ENCODE peak calls at places on chromosomes 11 and 22, in five cellular contexts. One of them, this sample, is unnamed.
A peak's percentile ranks its signal among the peaks of the same experiment; 100 is the strongest.

GRCh38 chr11:89177691-89178231 is at the start of gene TYR:
- DNase-seq in adrenal gland: no peak
- DNase-seq in CD4-positive, alpha-beta memory T cell: no peak
- DNase-seq in heart left ventricle: no peak
- DNase-seq in spleen: no peak
- DNase-seq in this sample: no peak

GRCh38 chr22:36461665-36462474 is 19.6 kb downstream of the TXN2 start:
- DNase-seq in adrenal gland: no peak
- DNase-seq in CD4-positive, alpha-beta memory T cell: no peak
- DNase-seq in heart left ventricle: peak; percentile 61
- DNase-seq in spleen: no peak
- DNase-seq in this sample: peak; percentile 92

GRCh38 chr22:46326066-46326680 is 9.3 kb upstream of the TRMU start:
- DNase-seq in adrenal gland: no peak
- DNase-seq in CD4-positive, alpha-beta memory T cell: no peak
- DNase-seq in heart left ventricle: no peak
- DNase-seq in spleen: peak; percentile 39
- DNase-seq in this sample: peak; percentile 38

GRCh38 chr11:69638941-69639681 is 1.8 kb upstream of the CCND1 start:
- DNase-seq in adrenal gland: peak; percentile 96
- DNase-seq in CD4-positive, alpha-beta memory T cell: no peak
- DNase-seq in heart left ventricle: peak; percentile 96
- DNase-seq in spleen: peak; percentile 91
- DNase-seq in this sample: peak; percentile 95

GRCh38 chr11:14409891-14410290 is 50.9 kb upstream of the RRAS2 start:
- DNase-seq in adrenal gland: no peak
- DNase-seq in CD4-positive, alpha-beta memory T cell: no peak
- DNase-seq in heart left ventricle: no peak
- DNase-seq in spleen: no peak
- DNase-seq in this sample: no peak

GRCh38 chr11:15911377-15912044 is 444.8 kb downstream of the SOX6 start:
- DNase-seq in adrenal gland: peak; percentile 37
- DNase-seq in CD4-positive, alpha-beta memory T cell: no peak
- DNase-seq in heart left ventricle: peak; percentile 32
- DNase-seq in spleen: no peak
- DNase-seq in this sample: no peak

GRCh38 chr11:106286881-106287504 is 209.5 kb downstream of the AASDHPPT start:
- DNase-seq in adrenal gland: no peak
- DNase-seq in CD4-positive, alpha-beta memory T cell: no peak
- DNase-seq in heart left ventricle: no peak
- DNase-seq in spleen: no peak
- DNase-seq in this sample: no peak

GRCh38 chr11:87254582-87254981 is 216.8 kb downstream of the TMEM135 start:
- DNase-seq in adrenal gland: no peak
- DNase-seq in CD4-positive, alpha-beta memory T cell: no peak
- DNase-seq in heart left ventricle: peak; percentile 10
- DNase-seq in spleen: no peak
- DNase-seq in this sample: no peak

GRCh38 chr11:68041617-68042218 is 2.9 kb downstream of the TCIRG1 start:
- DNase-seq in adrenal gland: no peak
- DNase-seq in CD4-positive, alpha-beta memory T cell: no peak
- DNase-seq in heart left ventricle: no peak
- DNase-seq in spleen: no peak
- DNase-seq in this sample: peak; percentile 62

GRCh38 chr11:9758676-9759518 is 95.0 kb downstream of the SWAP70 start:
- DNase-seq in adrenal gland: peak; percentile 77
- DNase-seq in CD4-positive, alpha-beta memory T cell: peak; percentile 36
- DNase-seq in heart left ventricle: peak; percentile 84
- DNase-seq in spleen: peak; percentile 91
- DNase-seq in this sample: peak; percentile 88

GRCh38 chr11:65575568-65576231 is at the start of gene EHBP1L1:
- DNase-seq in adrenal gland: peak; percentile 66
- DNase-seq in CD4-positive, alpha-beta memory T cell: peak; percentile 81
- DNase-seq in heart left ventricle: peak; percentile 81
- DNase-seq in spleen: peak; percentile 95
- DNase-seq in this sample: peak; percentile 86

GRCh38 chr11:132987936-132988335 is 544.4 kb downstream of the OPCML start:
- DNase-seq in adrenal gland: no peak
- DNase-seq in CD4-positive, alpha-beta memory T cell: no peak
- DNase-seq in heart left ventricle: no peak
- DNase-seq in spleen: no peak
- DNase-seq in this sample: no peak

GRCh38 chr22:27705391-27706080 is 96.0 kb downstream of the MN1 start:
- DNase-seq in adrenal gland: no peak
- DNase-seq in CD4-positive, alpha-beta memory T cell: no peak
- DNase-seq in heart left ventricle: no peak
- DNase-seq in spleen: no peak
- DNase-seq in this sample: no peak

GRCh38 chr11:34243620-34244493 is 114.0 kb downstream of the ABTB2 start:
- DNase-seq in adrenal gland: peak; percentile 62
- DNase-seq in CD4-positive, alpha-beta memory T cell: no peak
- DNase-seq in heart left ventricle: no peak
- DNase-seq in spleen: no peak
- DNase-seq in this sample: peak; percentile 67

GRCh38 chr11:117720061-117720511 is 76.9 kb downstream of the DSCAML1 start:
- DNase-seq in adrenal gland: no peak
- DNase-seq in CD4-positive, alpha-beta memory T cell: no peak
- DNase-seq in heart left ventricle: no peak
- DNase-seq in spleen: no peak
- DNase-seq in this sample: no peak

GRCh38 chr22:19526702-19527111 is 2.5 kb upstream of the CLDN5 start:
- DNase-seq in adrenal gland: no peak
- DNase-seq in CD4-positive, alpha-beta memory T cell: no peak
- DNase-seq in heart left ventricle: no peak
- DNase-seq in spleen: peak; percentile 46
- DNase-seq in this sample: no peak

GRCh38 chr11:94876645-94877445 is 96.5 kb downstream of the CWC15 start:
- DNase-seq in adrenal gland: peak; percentile 74
- DNase-seq in CD4-positive, alpha-beta memory T cell: no peak
- DNase-seq in heart left ventricle: peak; percentile 84
- DNase-seq in spleen: no peak
- DNase-seq in this sample: peak; percentile 90

GRCh38 chr11:94871491-94872185 is 101.7 kb downstream of the CWC15 start:
- DNase-seq in adrenal gland: no peak
- DNase-seq in CD4-positive, alpha-beta memory T cell: no peak
- DNase-seq in heart left ventricle: no peak
- DNase-seq in spleen: no peak
- DNase-seq in this sample: no peak

GRCh38 chr11:94877446-94878200 is 95.7 kb downstream of the CWC15 start:
- DNase-seq in adrenal gland: peak; percentile 58
- DNase-seq in CD4-positive, alpha-beta memory T cell: no peak
- DNase-seq in heart left ventricle: no peak
- DNase-seq in spleen: no peak
- DNase-seq in this sample: no peak

GRCh38 chr11:94876222-94876621 is 97.1 kb downstream of the CWC15 start:
- DNase-seq in adrenal gland: no peak
- DNase-seq in CD4-positive, alpha-beta memory T cell: no peak
- DNase-seq in heart left ventricle: no peak
- DNase-seq in spleen: no peak
- DNase-seq in this sample: no peak

DNA sequence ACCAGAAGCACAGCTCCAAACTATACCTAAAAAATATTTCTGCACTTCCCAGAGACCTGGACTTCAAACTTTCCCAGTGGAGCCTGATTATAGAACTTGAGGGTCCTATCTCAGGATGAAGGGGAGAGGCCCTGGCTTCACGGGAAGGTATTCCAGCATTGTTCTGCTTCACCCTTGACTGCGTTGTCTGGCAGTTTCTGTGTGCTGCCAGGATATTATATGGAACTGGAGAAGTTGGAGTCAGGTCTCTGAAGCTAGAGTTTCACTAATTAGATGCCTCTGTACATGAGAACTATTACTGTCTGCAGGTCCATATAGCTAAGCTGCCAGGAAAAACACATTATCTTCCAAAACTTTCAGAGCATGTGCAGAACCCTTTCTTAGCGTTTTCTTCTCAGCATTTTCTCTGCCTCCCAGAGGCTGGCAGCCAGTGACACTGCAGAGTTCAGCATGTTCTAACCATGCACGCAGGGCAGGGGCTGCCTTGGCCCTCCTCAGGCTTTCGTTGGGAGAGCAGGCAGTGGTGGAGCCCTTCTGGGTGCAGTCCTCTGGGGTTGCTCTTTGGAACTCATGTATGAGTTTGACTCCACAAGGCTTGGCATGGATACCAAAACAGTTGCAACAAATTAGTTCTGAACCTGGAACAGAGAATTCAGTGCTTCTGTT is 99.3 kb downstream of the CWC15 start:
- DNase-seq in adrenal gland: no peak
- DNase-seq in CD4-positive, alpha-beta memory T cell: no peak
- DNase-seq in heart left ventricle: no peak
- DNase-seq in spleen: no peak
- DNase-seq in this sample: no peak
- H3K36me3 ChIP-seq in adrenal gland: no peaks in the 10 kb centered on the region
- H3K36me3 ChIP-seq in CD4-positive, alpha-beta memory T cell: no peaks in the 10 kb centered on the region
- H3K36me3 ChIP-seq in heart left ventricle: peaks cover 13% of the 10 kb centered on the region
- H3K36me3 ChIP-seq in spleen: peaks cover 17% of the 10 kb centered on the region
- H3K36me3 ChIP-seq in this sample: peaks cover 3% of the 10 kb centered on the region

GRCh38 chr22:38068641-38069371 is 11.6 kb downstream of the PICK1 start:
- DNase-seq in adrenal gland: no peak
- DNase-seq in CD4-positive, alpha-beta memory T cell: no peak
- DNase-seq in heart left ventricle: no peak
- DNase-seq in spleen: no peak
- DNase-seq in this sample: no peak
- H3K36me3 ChIP-seq in adrenal gland: no peaks in the 10 kb centered on the region
- H3K36me3 ChIP-seq in CD4-positive, alpha-beta memory T cell: peaks cover 26% of the 10 kb centered on the region
- H3K36me3 ChIP-seq in heart left ventricle: no peaks in the 10 kb centered on the region
- H3K36me3 ChIP-seq in spleen: peaks cover 84% of the 10 kb centered on the region
- H3K36me3 ChIP-seq in this sample: no peaks in the 10 kb centered on the region

GRCh38 chr11:19838994-19839768 is 126.5 kb downstream of the NAV2 start:
- DNase-seq in adrenal gland: no peak
- DNase-seq in CD4-positive, alpha-beta memory T cell: no peak
- DNase-seq in heart left ventricle: no peak
- DNase-seq in spleen: no peak
- DNase-seq in this sample: no peak
- H3K36me3 ChIP-seq in adrenal gland: no peaks in the 10 kb centered on the region
- H3K36me3 ChIP-seq in CD4-positive, alpha-beta memory T cell: no peaks in the 10 kb centered on the region
- H3K36me3 ChIP-seq in heart left ventricle: no peaks in the 10 kb centered on the region
- H3K36me3 ChIP-seq in spleen: no peaks in the 10 kb centered on the region
- H3K36me3 ChIP-seq in this sample: peaks cover 6% of the 10 kb centered on the region

GRCh38 chr22:40421082-40421350 is 50.6 kb downstream of the SGSM3 start:
- DNase-seq in adrenal gland: no peak
- DNase-seq in CD4-positive, alpha-beta memory T cell: no peak
- DNase-seq in heart left ventricle: no peak
- DNase-seq in spleen: peak; percentile 41
- DNase-seq in this sample: peak; percentile 51
- H3K36me3 ChIP-seq in adrenal gland: no peaks in the 10 kb centered on the region
- H3K36me3 ChIP-seq in CD4-positive, alpha-beta memory T cell: peaks cover 86% of the 10 kb centered on the region
- H3K36me3 ChIP-seq in heart left ventricle: peaks cover 37% of the 10 kb centered on the region
- H3K36me3 ChIP-seq in spleen: peaks cover 100% of the 10 kb centered on the region
- H3K36me3 ChIP-seq in this sample: peaks cover 20% of the 10 kb centered on the region

DNA sequence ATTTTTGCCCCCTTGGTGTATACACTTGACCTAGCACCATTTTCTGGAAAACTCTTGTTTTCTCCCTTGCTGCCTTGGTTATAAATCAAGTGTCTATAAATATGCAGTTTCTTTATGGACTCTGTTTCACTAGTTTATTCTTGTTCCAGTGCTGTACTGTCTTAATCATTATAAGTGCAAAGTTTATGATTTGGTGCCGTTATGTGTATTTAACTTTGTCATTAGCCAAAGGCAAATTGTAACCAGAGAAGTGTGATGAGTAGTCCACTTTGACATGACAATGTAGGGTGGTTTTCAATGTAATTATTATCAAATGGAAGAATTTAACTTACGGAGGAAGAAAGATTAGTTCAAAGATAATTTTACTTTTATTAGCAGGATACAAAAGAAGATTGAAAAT is 40.3 kb downstream of the SPECC1L start:
- DNase-seq in adrenal gland: no peak
- DNase-seq in CD4-positive, alpha-beta memory T cell: no peak
- DNase-seq in heart left ventricle: no peak
- DNase-seq in spleen: no peak
- DNase-seq in this sample: no peak
- H3K36me3 ChIP-seq in adrenal gland: no peaks in the 10 kb centered on the region
- H3K36me3 ChIP-seq in CD4-positive, alpha-beta memory T cell: peaks cover 20% of the 10 kb centered on the region
- H3K36me3 ChIP-seq in heart left ventricle: peaks cover 8% of the 10 kb centered on the region
- H3K36me3 ChIP-seq in spleen: peaks cover 58% of the 10 kb centered on the region
- H3K36me3 ChIP-seq in this sample: peaks cover 3% of the 10 kb centered on the region

GRCh38 chr22:31951201-31952093 is 7.1 kb downstream of the YWHAH start:
- DNase-seq in adrenal gland: no peak
- DNase-seq in CD4-positive, alpha-beta memory T cell: no peak
- DNase-seq in heart left ventricle: no peak
- DNase-seq in spleen: peak; percentile 47
- DNase-seq in this sample: no peak
- H3K36me3 ChIP-seq in adrenal gland: no peaks in the 10 kb centered on the region
- H3K36me3 ChIP-seq in CD4-positive, alpha-beta memory T cell: peaks cover 13% of the 10 kb centered on the region
- H3K36me3 ChIP-seq in heart left ventricle: peaks cover 6% of the 10 kb centered on the region
- H3K36me3 ChIP-seq in spleen: peaks cover 29% of the 10 kb centered on the region
- H3K36me3 ChIP-seq in this sample: peaks cover 1% of the 10 kb centered on the region

GRCh38 chr11:61832758-61833157 is 4.7 kb downstream of the FADS2 start:
- DNase-seq in adrenal gland: peak; percentile 57
- DNase-seq in CD4-positive, alpha-beta memory T cell: no peak
- DNase-seq in heart left ventricle: peak; percentile 36
- DNase-seq in spleen: peak; percentile 40
- DNase-seq in this sample: no peak

GRCh38 chr11:61833926-61834277 is 5.8 kb downstream of the FADS2 start:
- DNase-seq in adrenal gland: no peak
- DNase-seq in CD4-positive, alpha-beta memory T cell: no peak
- DNase-seq in heart left ventricle: no peak
- DNase-seq in spleen: no peak
- DNase-seq in this sample: peak; percentile 53

GRCh38 chr11:61835663-61836024 is 7.5 kb downstream of the FADS2 start:
- DNase-seq in adrenal gland: no peak
- DNase-seq in CD4-positive, alpha-beta memory T cell: no peak
- DNase-seq in heart left ventricle: no peak
- DNase-seq in spleen: no peak
- DNase-seq in this sample: no peak

GRCh38 chr11:61833478-61833877 is 5.4 kb downstream of the FADS2 start:
- DNase-seq in adrenal gland: no peak
- DNase-seq in CD4-positive, alpha-beta memory T cell: no peak
- DNase-seq in heart left ventricle: no peak
- DNase-seq in spleen: peak; percentile 62
- DNase-seq in this sample: peak; percentile 37

GRCh38 chr11:61834278-61835004 is 6.3 kb downstream of the FADS2 start:
- DNase-seq in adrenal gland: peak; percentile 91
- DNase-seq in CD4-positive, alpha-beta memory T cell: peak; percentile 29
- DNase-seq in heart left ventricle: peak; percentile 69
- DNase-seq in spleen: peak; percentile 78
- DNase-seq in this sample: peak; percentile 87
- H3K36me3 ChIP-seq in adrenal gland: no peaks in the 10 kb centered on the region
- H3K36me3 ChIP-seq in CD4-positive, alpha-beta memory T cell: no peaks in the 10 kb centered on the region
- H3K36me3 ChIP-seq in heart left ventricle: no peaks in the 10 kb centered on the region
- H3K36me3 ChIP-seq in spleen: no peaks in the 10 kb centered on the region
- H3K36me3 ChIP-seq in this sample: no peaks in the 10 kb centered on the region